ENCODE peak calls at places on chromosomes 1 and 21, in four cellular contexts. E is left ventricle myocardium inferior, P is fibroblast of lung, U is fibroblast of the aortic adventitia. F is an unnamed sample.

GRCh38 chr1:35577071-35577998 is 4.2 kb downstream of the TFAP2E start:
- DNase-seq in P (no peak), E (no peak), U (no peak), F (no peak)

GRCh38 chr21:44686843-44687561 is 5.0 kb upstream of the KRTAP12-1 start:
- DNase-seq in U (no peak), E (no peak), P (no peak), F (no peak)

GRCh38 chr1:223341111-223341510 is 22.9 kb downstream of the SUSD4 start:
- DNase-seq in E (peak), U (peak), P (peak), F (no peak)

GRCh38 chr1:209473023-209473422 is 110.5 kb upstream of the CAMK1G start:
- DNase-seq in U (no peak), P (no peak), E (no peak), F (no peak)

GRCh38 chr1:36300526-36300925 is 5.6 kb upstream of the SH3D21 start:
- DNase-seq in E (no peak), U (no peak), P (no peak), F (no peak)

GRCh38 chr1:33180226-33181037 is 1.4 kb downstream of the TRIM62 start:
- DNase-seq in P (peak), U (peak), E (peak), F (peak)

GRCh38 chr1:205917466-205918248 is 25.6 kb downstream of the SLC26A9 start:
- DNase-seq in E (no peak), P (no peak), U (peak), F (no peak)

GRCh38 chr21:39121600-39122355 is 61.5 kb downstream of the PSMG1 start:
- DNase-seq in U (no peak), E (no peak), P (peak), F (no peak)

GRCh38 chr1:166980818-166981217 is 5.5 kb upstream of the ILDR2 start:
- DNase-seq in P (no peak), E (no peak), U (no peak), F (no peak)

GRCh38 chr1:48246727-48247126 is 24.2 kb downstream of the SLC5A9 start:
- DNase-seq in P (no peak), U (no peak), E (peak), F (no peak)

GRCh38 chr1:113353581-113353980 is 36.7 kb upstream of the MAGI3 start:
- DNase-seq in U (peak), E (no peak), P (peak), F (no peak)

GRCh38 chr1:17207966-17208418 is 3.1 kb downstream of the PADI1 start:
- DNase-seq in P (peak), E (no peak), U (peak), F (peak)

GRCh38 chr1:107936498-107937481 is 28.2 kb downstream of the VAV3 start:
- DNase-seq in P (peak), E (no peak), U (peak), F (peak)

GRCh38 chr1:244422174-244422573 is 29.5 kb downstream of the ADSS2 start:
- DNase-seq in E (no peak), P (no peak), U (no peak), F (no peak)

GRCh38 chr1:229841230-229841629 is 215.2 kb downstream of the URB2 start:
- DNase-seq in P (no peak), U (no peak), E (no peak), F (no peak)

GRCh38 chr1:109477821-109478220 is 5.9 kb upstream of the ATXN7L2 start:
- DNase-seq in E (no peak), U (no peak), P (no peak), F (no peak)

GRCh38 chr1:224192082-224192786 is 9.2 kb downstream of the DEGS1 start:
- DNase-seq in P (no peak), U (no peak), E (no peak), F (no peak)

GRCh38 chr1:80250573-80251168 is 1244.1 kb upstream of the ADGRL4 start:
- DNase-seq in U (no peak), E (no peak), P (no peak), F (no peak)

GRCh38 chr21:33380483-33380998 is 22.7 kb upstream of the IFNGR2 start:
- DNase-seq in U (peak), E (peak), P (peak), F (peak)

GRCh38 chr1:167077128-167077867 is 12.9 kb downstream of the GPA33 start:
- DNase-seq in P (no peak), E (no peak), U (no peak), F (no peak)

GRCh38 chr1:230010618-230011332 is 56.3 kb upstream of the GALNT2 start:
- DNase-seq in U (no peak), P (peak), E (no peak), F (no peak)

GRCh38 chr1:64215576-64215975 is 12.2 kb downstream of the UBE2U start:
- DNase-seq in P (peak), E (no peak), U (no peak), F (no peak)

GRCh38 chr1:73674945-73675561 is 522.9 kb downstream of the LRRIQ3 start:
- DNase-seq in E (no peak), P (peak), U (peak), F (peak)

GRCh38 chr1:97680460-97680859 is 240.4 kb downstream of the DPYD start:
- DNase-seq in P (peak), U (no peak), E (no peak), F (peak)

GRCh38 chr1:244865028-244865371 is 657 bp upstream of the HNRNPU start:
- DNase-seq in P (peak), U (no peak), E (peak), F (no peak)

GRCh38 chr1:34268311-34269042 is 91.8 kb downstream of the C1orf94 start:
- DNase-seq in E (no peak), P (peak), U (peak), F (no peak)

DNA sequence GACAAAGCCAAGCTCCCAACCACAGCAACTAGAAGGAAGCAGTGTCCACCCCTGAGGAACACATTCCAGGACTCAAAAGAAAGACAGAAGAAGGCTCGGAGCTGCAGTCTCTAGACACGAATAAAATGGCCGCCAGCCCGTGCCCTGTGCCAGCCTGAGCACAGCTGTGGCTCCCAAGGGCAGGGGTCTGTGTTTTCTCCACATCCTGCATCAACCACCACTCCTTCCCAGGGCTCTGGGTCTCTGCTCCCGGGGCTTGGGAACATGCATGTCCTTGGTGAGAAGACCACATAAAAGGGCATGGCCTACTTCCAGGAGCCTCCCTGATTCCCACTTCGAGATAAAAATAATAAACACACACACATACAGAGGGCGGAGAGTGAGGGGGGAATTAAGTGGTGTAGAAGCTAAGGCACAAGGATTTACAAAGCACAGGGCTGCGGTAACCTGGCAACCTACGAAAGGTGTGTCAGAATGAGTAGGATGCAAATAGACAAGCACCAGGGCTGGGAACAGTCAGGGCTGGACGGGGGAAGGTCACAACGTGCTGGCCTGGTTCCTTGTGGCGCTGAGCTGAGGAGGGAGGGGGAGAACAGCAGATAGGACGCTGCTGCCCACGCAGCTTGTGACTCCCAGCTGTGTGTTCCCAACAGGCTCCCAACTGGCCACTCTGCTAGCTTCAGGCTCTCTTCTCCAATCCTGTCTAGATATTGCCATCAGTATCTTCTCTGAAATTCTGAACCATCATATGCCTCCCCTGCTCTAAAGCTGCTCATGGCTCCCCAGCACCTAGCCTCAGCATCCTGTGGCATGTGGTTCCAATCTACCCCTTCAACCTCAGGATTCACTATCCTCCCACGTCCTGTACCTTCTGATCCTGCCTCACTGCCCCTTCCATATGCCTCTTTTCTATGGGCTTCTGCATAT is 72.5 kb downstream of the CD34 start:
- DNase-seq in E (peak), U (no peak), P (no peak), F (peak)
- H3K4me3 ChIP-seq in E (no peak), U (no peak), P (no peak), F (no peak)

GRCh38 chr1:20197329-20197791 is 11.0 kb upstream of the PLA2G2C start:
- DNase-seq in P (no peak), U (no peak), E (no peak), F (no peak)

GRCh38 chr1:20194224-20194623 is 7.9 kb upstream of the PLA2G2C start:
- DNase-seq in P (no peak), E (no peak), U (no peak), F (no peak)

GRCh38 chr1:20192871-20193411 is 6.6 kb upstream of the PLA2G2C start:
- DNase-seq in P (no peak), E (no peak), U (no peak), F (no peak)

GRCh38 chr1:20194770-20195463 is 8.6 kb upstream of the PLA2G2C start:
- DNase-seq in E (peak), U (peak), P (peak), F (peak)

GRCh38 chr1:20195464-20195780 is 9.1 kb upstream of the PLA2G2C start:
- DNase-seq in E (no peak), U (no peak), P (no peak), F (no peak)
- TF ChIP-seq CTCF in E (peak), U (no peak), P (no peak), F (no peak)

GRCh38 chr1:3066250-3066711 is 2.7 kb upstream of the PRDM16 start:
- DNase-seq in U (no peak), P (no peak), E (peak), F (no peak)

GRCh38 chr1:3066826-3067225 is 2.2 kb upstream of the PRDM16 start:
- DNase-seq in U (no peak), P (no peak), E (peak), F (no peak)

GRCh38 chr1:3067671-3068399 is 1.2 kb upstream of the PRDM16 start:
- DNase-seq in U (no peak), E (peak), P (no peak), F (no peak)

GRCh38 chr1:3068400-3069361 is at the start of gene PRDM16:
- DNase-seq in U (peak), P (peak), E (peak), F (peak)

DNA sequence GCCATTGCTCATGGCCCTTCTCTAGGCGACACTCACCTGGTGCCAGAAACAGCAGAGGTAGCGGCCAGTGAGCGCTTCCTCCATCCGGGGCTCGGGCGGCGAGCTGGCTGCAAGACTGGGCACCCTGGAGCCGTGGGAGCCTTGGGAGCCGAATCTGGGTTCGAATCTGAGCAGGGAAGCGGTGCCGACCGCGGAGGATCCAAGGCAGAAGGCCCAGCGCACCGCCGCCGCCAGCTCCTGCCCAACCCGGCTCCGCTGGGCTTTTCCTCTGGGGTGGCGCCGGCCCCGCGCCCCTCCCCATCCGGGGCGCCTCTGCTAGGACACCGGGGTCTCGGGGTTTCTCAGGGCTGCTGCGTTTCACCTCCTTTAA is 1.7 kb upstream of the PRDM16 start:
- DNase-seq in U (no peak), E (peak), P (no peak), F (no peak)
- H3K4me3 ChIP-seq in U (no peak), E (peak), P (no peak), F (no peak)

GRCh38 chr1:184428604-184429003 is 41.8 kb downstream of the C1orf21 start:
- DNase-seq in P (peak), U (no peak), E (no peak), F (no peak)
- TF ChIP-seq CTCF in P (no peak), U (no peak), E (no peak), F (peak)

DNA sequence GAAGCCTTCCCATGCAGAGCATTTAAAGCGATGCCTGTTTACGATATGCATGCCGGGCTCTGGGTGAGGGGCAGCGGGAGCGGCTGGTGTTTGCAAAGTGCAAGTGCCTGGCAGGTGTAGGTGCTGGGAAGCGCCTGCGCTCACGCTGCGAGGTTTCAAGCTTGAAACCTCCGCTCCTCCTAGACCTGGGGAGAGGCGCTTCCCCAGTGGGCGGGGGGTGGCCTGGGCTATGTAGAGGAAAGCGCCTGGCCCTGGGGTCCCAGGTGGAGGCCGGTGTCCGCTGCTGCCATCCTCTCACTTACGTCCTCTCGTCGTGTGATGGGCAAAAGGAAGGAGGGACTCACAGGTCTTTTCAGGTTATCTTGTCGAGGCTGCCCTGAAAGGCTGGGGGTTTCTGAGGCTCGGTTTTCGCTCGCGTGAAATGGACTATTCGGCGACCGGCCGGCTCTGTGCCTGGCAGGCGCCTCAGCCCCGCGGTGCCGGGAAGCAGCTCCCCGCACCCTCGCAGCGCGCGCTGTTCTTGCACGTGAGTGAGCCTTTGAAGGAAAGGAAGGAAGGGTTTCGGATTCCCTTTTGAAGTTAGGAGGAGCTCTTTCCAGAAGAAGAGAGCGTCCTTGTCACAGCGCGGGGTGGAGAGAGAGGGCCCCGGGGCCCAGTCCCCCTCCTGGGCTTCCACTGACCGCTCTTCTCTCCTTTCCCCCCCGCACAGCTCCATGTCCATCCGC is 56.9 kb downstream of the AJAP1 start:
- DNase-seq in E (no peak), U (no peak), P (no peak), F (no peak)
- H3K4me3 ChIP-seq in E (peak), U (no peak), P (no peak), F (no peak)

GRCh38 chr1:215201301-215201700 is 118.8 kb downstream of the KCNK2 start:
- DNase-seq in P (no peak), U (peak), E (no peak), F (no peak)
- TF ChIP-seq CTCF in P (no peak), U (no peak), E (no peak), F (no peak)

DNA sequence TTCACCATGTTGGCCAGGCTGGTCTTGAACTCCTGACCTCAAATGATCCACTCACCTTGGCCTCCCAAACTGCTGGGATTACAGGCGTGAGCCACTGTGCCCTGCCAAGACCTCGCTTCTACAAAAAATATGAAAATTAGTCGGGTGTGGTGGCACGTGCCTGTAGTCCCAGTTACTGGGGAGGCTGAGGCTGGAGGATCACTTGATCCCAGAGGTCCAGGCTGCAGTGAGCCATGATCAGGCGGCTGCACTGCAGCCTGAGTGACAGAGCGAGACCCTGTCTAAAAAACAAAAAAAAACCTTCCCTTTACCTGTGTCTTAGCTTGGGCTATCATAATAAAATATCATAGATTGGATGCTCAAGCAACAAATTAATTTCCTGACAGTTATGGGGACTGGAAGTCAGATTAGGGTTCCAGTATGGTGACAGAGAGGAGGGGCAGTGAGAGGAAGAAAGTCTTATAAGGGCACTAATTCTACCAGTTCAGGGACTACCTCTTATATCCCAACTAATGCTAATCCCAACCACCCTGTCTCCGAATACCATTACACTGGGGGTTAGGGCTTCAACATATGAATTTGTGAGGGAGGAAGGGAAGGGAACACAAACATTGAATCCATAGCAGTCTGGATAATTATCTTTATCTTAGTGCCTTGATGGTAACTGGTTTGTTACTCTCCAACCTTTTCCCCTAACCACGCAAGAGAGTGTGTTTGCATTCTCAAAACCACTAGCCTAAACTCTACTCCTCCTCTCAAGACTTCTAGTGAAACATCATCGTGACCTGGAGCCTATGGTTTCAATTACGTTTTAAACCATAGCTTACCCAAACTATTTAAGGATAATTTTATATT is 1.0 kb upstream of the NAXE start:
- DNase-seq in E (no peak), U (no peak), P (no peak), F (no peak)
- H3K4me3 ChIP-seq in E (peak), U (no peak), P (no peak), F (no peak)

DNA sequence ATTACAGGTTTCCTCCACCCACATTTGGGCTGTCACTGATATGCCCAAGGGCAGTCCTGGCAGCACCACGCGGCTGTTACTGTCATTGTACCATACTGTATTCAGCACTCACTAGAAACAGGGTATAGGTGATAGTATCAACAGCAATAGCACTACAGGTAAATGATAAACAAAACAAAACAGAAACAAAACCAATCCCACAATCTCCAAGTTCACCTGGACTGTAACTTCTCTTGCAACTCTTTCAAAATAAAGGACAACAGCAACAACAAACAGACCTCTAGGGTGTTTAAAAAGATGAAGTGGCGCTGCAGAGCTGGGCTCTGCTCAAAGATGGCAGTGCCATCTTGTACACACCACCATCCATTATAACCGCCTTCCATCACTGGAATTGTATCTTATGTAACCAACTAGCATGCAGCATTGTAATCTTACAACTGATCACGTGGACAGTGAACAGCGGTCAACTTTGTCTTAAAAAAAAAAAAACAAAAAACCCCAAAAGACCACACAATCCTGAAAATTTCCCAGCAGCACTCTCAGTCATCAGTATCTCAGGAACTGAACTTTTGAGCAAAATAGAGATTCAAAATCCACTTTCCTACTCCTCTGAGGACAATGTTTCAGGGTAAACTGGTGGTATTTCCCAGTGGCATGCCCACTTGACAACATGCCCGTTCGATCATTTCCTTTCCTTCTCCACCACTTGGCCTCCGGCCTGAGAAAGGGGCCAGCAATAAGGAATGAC is 3.8 kb downstream of the IRF2BP2 start:
- DNase-seq in E (peak), P (peak), U (peak), F (peak)
- TF ChIP-seq CTCF in E (no peak), P (no peak), U (no peak), F (no peak)